ENCODE peak calls at places on chromosomes 4 and X, in four cellular contexts. K, Q, D and E are unnamed samples.

GRCh38 chrX:96611619-96612362 is 72.9 kb upstream of the DIAPH2 start:
- DNase-seq in K (no peak), Q (no peak), D (no peak), E (no peak)

GRCh38 chrX:71128915-71129765 is 10.7 kb downstream of the MED12 start:
- DNase-seq in K (peak), Q (peak), D (no peak), E (peak)

GRCh38 chr4:7938513-7939376 is 916 bp downstream of the AFAP1 start:
- DNase-seq in K (no peak), Q (no peak), D (no peak), E (no peak)

GRCh38 chr4:177442623-177443155 is 452 bp upstream of the AGA start:
- DNase-seq in K (peak), Q (no peak), D (peak), E (peak)

GRCh38 chr4:2289311-2289954 is 27.5 kb upstream of the MXD4 start:
- DNase-seq in K (no peak), Q (no peak), D (no peak), E (no peak)

GRCh38 chr4:27921236-27921635 is 1060.6 kb downstream of the STIM2 start:
- DNase-seq in K (no peak), Q (no peak), D (peak), E (no peak)

GRCh38 chr4:74111990-74112389 is 13.0 kb upstream of the CXCL2 start:
- DNase-seq in K (no peak), Q (no peak), D (no peak), E (no peak)

GRCh38 chr4:185730849-185731608 is 81.0 kb downstream of the SORBS2 start:
- DNase-seq in K (peak), Q (no peak), D (no peak), E (peak)

GRCh38 chrX:153969125-153969903 is 2.3 kb downstream of the HCFC1 start:
- DNase-seq in K (no peak), Q (no peak), D (no peak), E (no peak)

GRCh38 chr4:153322791-153323190 is 21.7 kb upstream of the MND1 start:
- DNase-seq in K (no peak), Q (no peak), D (no peak), E (no peak)

GRCh38 chr4:832536-832935 is 6.6 kb upstream of the CPLX1 start:
- DNase-seq in K (no peak), Q (no peak), D (no peak), E (no peak)

GRCh38 chr4:41158756-41159155 is 55.6 kb downstream of the APBB2 start:
- DNase-seq in K (no peak), Q (no peak), D (no peak), E (no peak)

GRCh38 chr4:98055800-98056501 is 87.3 kb downstream of the STPG2 start:
- DNase-seq in K (no peak), Q (no peak), D (no peak), E (no peak)